ENCODE peak calls at places on chromosome 21, in nine cellular contexts. S, A, C, R, O, T, G, L and Q are unnamed samples.
A peak's percentile ranks its signal among the peaks of the same experiment; 100 is the strongest.

GRCh38 chr21:41707231-41707988 is 59.4 kb downstream of the RIPK4 start:
- DNase-seq in C (no peak), O (no peak), S (no peak), L (no peak), T (no peak), A (no peak), R (no peak), G (peak; percentile 79), Q (no peak)

GRCh38 chr21:35868005-35868868 is 192.1 kb downstream of the SETD4 start:
- DNase-seq in C (no peak), T (no peak), S (no peak), O (no peak), R (no peak), G (no peak), A (no peak), L (no peak), Q (no peak)

GRCh38 chr21:29443398-29444010 is 144.8 kb downstream of the BACH1 start:
- DNase-seq in S (no peak), C (no peak), A (no peak), T (no peak), R (no peak), L (no peak), G (no peak), O (no peak), Q (no peak)

GRCh38 chr21:25170681-25171080 is 436.6 kb downstream of the MRPL39 start:
- DNase-seq in R (no peak), S (no peak), C (no peak), T (no peak), O (no peak), L (no peak), A (no peak), G (no peak), Q (no peak)

GRCh38 chr21:30227633-30228404 is 11.9 kb upstream of the CLDN8 start:
- DNase-seq in A (no peak), L (peak; percentile 99), G (peak; percentile 98), S (peak; percentile 43), R (no peak), C (no peak), O (no peak), T (no peak), Q (no peak)

GRCh38 chr21:37855568-37856391 is 60.5 kb downstream of the KCNJ6 start:
- DNase-seq in O (no peak), S (no peak), T (no peak), C (no peak), L (peak; percentile 32), G (no peak), A (no peak), R (no peak), Q (no peak)

GRCh38 chr21:42555756-42556438 is 42.2 kb downstream of the SLC37A1 start:
- DNase-seq in A (peak; percentile 58), C (peak; percentile 40), L (no peak), T (no peak), R (no peak), O (no peak), G (no peak), S (no peak), Q (no peak)

GRCh38 chr21:42680429-42680828 is 27.0 kb downstream of the PDE9A start:
- DNase-seq in C (no peak), O (no peak), R (no peak), T (no peak), A (no peak), G (no peak), S (no peak), L (no peak), Q (no peak)

GRCh38 chr21:25831300-25831699 is 96.5 kb downstream of the GABPA start:
- DNase-seq in S (no peak), L (no peak), A (no peak), T (no peak), G (no peak), C (no peak), R (no peak), O (no peak), Q (no peak)

GRCh38 chr21:36589352-36589971 is 109.5 kb upstream of the SIM2 start:
- DNase-seq in S (peak; percentile 24), C (no peak), G (peak; percentile 61), A (no peak), T (no peak), R (peak; percentile 72), O (peak; percentile 65), L (peak; percentile 27), Q (no peak)

GRCh38 chr21:46661211-46661625 is 25.7 kb downstream of the PRMT2 start:
- DNase-seq in T (peak; percentile 70), C (no peak), A (peak; percentile 79), S (no peak), G (peak; percentile 36), L (peak; percentile 60), R (peak; percentile 55), O (peak; percentile 89), Q (no peak)

GRCh38 chr21:45330075-45330781 is 42.5 kb upstream of the POFUT2 start:
- DNase-seq in C (peak; percentile 66), S (peak; percentile 93), T (no peak), R (no peak), G (peak; percentile 79), A (peak; percentile 91), O (no peak), L (peak; percentile 74), Q (no peak)

GRCh38 chr21:36694593-36695282 is 4.2 kb upstream of the SIM2 start:
- DNase-seq in A (no peak), L (no peak), O (no peak), R (no peak), G (no peak), C (no peak), S (no peak), T (no peak), Q (no peak)

GRCh38 chr21:45607922-45608295 is 35.6 kb upstream of the PCBP3 start:
- DNase-seq in O (no peak), T (no peak), L (no peak), C (peak; percentile 5), S (no peak), G (no peak), R (no peak), A (peak; percentile 34), Q (no peak)

GRCh38 chr21:36909423-36909822 is 57.0 kb downstream of the HLCS start:
- DNase-seq in S (peak; percentile 90), R (no peak), A (no peak), O (no peak), T (no peak), C (no peak), L (no peak), G (no peak), Q (no peak)

GRCh38 chr21:44423312-44423821 is 31.9 kb upstream of the LRRC3 start:
- DNase-seq in T (peak; percentile 11), A (peak; percentile 47), O (no peak), L (no peak), S (no peak), C (peak; percentile 34), G (no peak), R (peak; percentile 27), Q (peak; percentile 79)

GRCh38 chr21:45388011-45388521 is 16.9 kb upstream of the COL18A1 start:
- DNase-seq in S (no peak), R (no peak), G (no peak), C (peak; percentile 59), T (peak; percentile 55), A (peak; percentile 54), L (no peak), O (no peak), Q (no peak)

GRCh38 chr21:26844258-26845065 is 747 bp downstream of the ADAMTS1 start:
- DNase-seq in L (peak; percentile 21), T (peak; percentile 71), C (peak; percentile 72), O (peak; percentile 60), G (peak; percentile 44), A (peak; percentile 74), S (peak; percentile 33), R (no peak), Q (no peak)

GRCh38 chr21:17334478-17334877 is 178.4 kb upstream of the CXADR start:
- DNase-seq in A (no peak), T (no peak), O (no peak), G (no peak), S (no peak), R (no peak), C (no peak), L (no peak), Q (no peak)
- TF ChIP-seq CTCF in A (no peak), T (no peak), O (no peak), G (no peak), S (no peak), R (no peak), C (no peak), L (no peak), Q (no peak)

GRCh38 chr21:39000496-39000895 is 182.8 kb downstream of the PSMG1 start:
- DNase-seq in R (no peak), G (no peak), L (no peak), T (no peak), S (no peak), A (no peak), C (no peak), O (no peak), Q (no peak)
- TF ChIP-seq CTCF in R (no peak), G (no peak), L (no peak), T (no peak), S (no peak), A (no peak), C (no peak), O (no peak), Q (no peak)

GRCh38 chr21:34131586-34131985 is 58.2 kb downstream of the MRPS6 start:
- DNase-seq in G (no peak), T (no peak), S (no peak), L (no peak), A (no peak), R (no peak), O (no peak), C (no peak), Q (no peak)

GRCh38 chr21:34129039-34129891 is 55.9 kb downstream of the MRPS6 start:
- DNase-seq in O (peak; percentile 77), L (peak; percentile 90), A (no peak), C (no peak), G (peak; percentile 23), S (no peak), R (no peak), T (peak; percentile 73), Q (peak; percentile 85)

GRCh38 chr21:34128674-34129038 is 55.3 kb downstream of the MRPS6 start:
- DNase-seq in R (no peak), L (no peak), O (no peak), S (no peak), T (no peak), C (no peak), A (no peak), G (no peak), Q (no peak)

GRCh38 chr21:34130598-34130985 is 57.2 kb downstream of the MRPS6 start:
- DNase-seq in L (no peak), G (no peak), O (no peak), A (no peak), C (no peak), S (no peak), R (no peak), T (no peak), Q (no peak)

GRCh38 chr21:34129971-34130597 is 56.7 kb downstream of the MRPS6 start:
- DNase-seq in A (no peak), R (peak; percentile 31), O (peak; percentile 75), G (no peak), C (no peak), T (no peak), S (no peak), L (no peak), Q (peak; percentile 70)
- TF ChIP-seq CTCF in A (no peak), R (no peak), O (no peak), G (no peak), C (no peak), T (no peak), S (no peak), L (no peak), Q (no peak)

DNA sequence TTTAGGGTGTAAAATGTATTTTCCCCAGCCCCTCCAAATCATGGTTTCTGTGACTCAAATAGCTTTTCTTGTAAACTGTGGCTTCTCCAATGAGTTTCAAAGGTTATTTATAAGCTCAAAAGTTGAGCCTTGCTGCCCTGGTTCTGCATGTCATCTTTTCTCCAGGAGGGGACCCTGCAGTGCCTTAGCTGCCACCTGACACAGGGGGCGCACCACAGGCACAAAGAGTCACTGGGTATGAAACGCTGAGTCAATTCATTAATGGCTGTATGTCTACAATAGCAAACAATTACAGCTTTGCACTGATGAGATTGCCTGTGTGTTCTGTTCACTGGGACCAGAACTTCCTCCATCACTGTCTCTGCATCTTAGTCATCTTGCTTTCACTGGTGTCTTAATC is 100.8 kb downstream of the PCP4 start:
- DNase-seq in O (peak; percentile 65), G (no peak), T (no peak), A (no peak), S (no peak), L (no peak), R (no peak), C (no peak), Q (no peak)
- TF ChIP-seq CTCF in O (peak; percentile 62), G (no peak), T (no peak), A (no peak), S (no peak), L (no peak), R (peak; percentile 33), C (no peak), Q (no peak)